ENCODE peak calls at places on chromosome 9, in four cellular contexts. E is activated CD8-positive, alpha-beta T cell treated with anti-CD3 and anti-CD28 coated beads for 36 hours; S is WTC11; X is Peyer's patch. Q is an unnamed sample.

GRCh38 chr9:99307846-99308245 is 85.8 kb downstream of the SEC61B start:
- DNase-seq in E (no peak), S (no peak), X (no peak), Q (no peak)

GRCh38 chr9:106718996-106719395 is 144.0 kb upstream of the ZNF462 start:
- DNase-seq in E (no peak), S (no peak), X (no peak), Q (no peak)

GRCh38 chr9:4936823-4937222 is 48.2 kb upstream of the JAK2 start:
- DNase-seq in E (peak; percentile 45), S (no peak), X (no peak), Q (no peak)

GRCh38 chr9:100589582-100589981 is 11.7 kb downstream of the CAVIN4 start:
- DNase-seq in E (no peak), S (no peak), X (no peak), Q (no peak)

GRCh38 chr9:81562221-81563019 is 126.9 kb downstream of the TLE1 start:
- DNase-seq in E (no peak), S (no peak), X (no peak), Q (no peak)

GRCh38 chr9:114240647-114241558 is 82.0 kb upstream of the ORM1 start:
- DNase-seq in E (no peak), S (no peak), X (no peak), Q (no peak)

GRCh38 chr9:38380230-38380871 is 12.2 kb upstream of the ALDH1B1 start:
- DNase-seq in E (no peak), S (no peak), X (no peak), Q (no peak)

GRCh38 chr9:137295313-137296213 is 6.5 kb downstream of the NRARP start:
- DNase-seq in E (peak; percentile 59), S (peak; percentile 71), X (peak; percentile 80), Q (no peak)

GRCh38 chr9:133791735-133792649 is 53.8 kb upstream of the SARDH start:
- DNase-seq in E (no peak), S (no peak), X (no peak), Q (no peak)

GRCh38 chr9:123835821-123836220 is 94.1 kb downstream of the DENND1A start:
- DNase-seq in E (no peak), S (no peak), X (no peak), Q (no peak)

GRCh38 chr9:125021069-125021468 is 80.2 kb upstream of the GOLGA1 start:
- DNase-seq in E (no peak), S (no peak), X (no peak), Q (no peak)

DNA sequence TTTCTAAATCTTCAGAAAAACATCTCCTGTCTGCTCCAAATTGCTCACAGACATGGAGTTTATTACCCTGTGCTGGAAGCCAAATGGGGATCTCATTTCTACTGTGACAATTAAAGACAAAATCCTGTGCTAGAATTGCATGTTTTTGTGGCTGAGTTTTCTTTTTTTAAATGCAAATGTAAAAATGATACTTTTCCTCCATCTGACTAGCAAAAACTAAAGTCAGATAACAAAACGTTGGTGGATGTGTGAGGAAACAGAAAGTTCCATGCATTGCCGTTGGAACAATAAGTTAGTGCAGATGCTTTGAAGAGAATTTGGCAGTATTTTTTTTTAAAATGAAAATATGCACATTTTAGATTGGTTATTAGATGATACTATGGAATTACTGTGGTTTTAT is 93.4 kb downstream of the GNA14 start:
- DNase-seq in E (no peak), S (no peak), X (no peak), Q (no peak)
- TF ChIP-seq CTCF in E (no peak), S (no peak), X (no peak), Q (no peak)

DNA sequence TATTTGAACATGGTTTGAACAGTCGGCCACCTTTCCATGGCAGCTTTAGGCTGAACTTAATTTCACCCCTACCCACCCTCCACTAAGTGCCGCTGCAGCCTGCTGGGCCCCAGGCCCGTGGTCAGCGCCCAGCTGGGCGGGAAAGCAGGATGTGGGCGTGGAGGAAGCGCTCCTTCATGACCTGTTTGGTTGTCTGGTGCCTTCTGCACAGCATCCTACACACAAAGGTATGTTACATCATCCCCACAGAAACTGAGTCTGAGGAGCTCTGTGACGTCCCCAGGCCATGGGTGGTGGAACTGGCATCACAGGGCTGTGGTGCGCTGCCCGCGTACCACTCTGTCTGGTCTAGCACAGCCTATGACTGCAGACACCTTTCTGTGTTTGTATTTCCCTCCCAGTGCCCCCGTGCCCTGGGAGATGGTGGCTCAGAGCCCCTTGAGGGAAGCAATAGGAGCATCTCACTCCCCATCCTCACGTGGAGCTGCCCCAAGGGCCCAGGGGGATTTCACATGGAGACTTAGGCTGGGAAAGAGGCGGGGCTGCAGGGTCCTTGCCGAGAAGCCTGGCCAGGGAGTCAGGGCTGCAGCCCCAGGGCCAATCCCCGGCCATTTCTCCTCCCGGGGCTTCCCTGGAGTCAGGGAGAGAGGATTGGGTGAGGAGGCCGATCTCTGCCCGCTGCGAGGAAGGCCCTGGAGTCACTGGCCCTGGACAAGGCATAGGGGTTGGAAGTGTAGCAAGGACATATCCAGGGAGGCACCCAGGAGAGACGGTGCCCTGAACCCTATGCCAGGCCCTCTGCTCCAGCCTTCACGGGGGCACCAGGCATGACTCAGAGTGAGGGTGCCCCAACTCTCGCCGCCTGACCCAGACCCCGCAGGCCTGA is 37.5 kb upstream of the SUSD3 start:
- DNase-seq in E (peak; percentile 79), S (no peak), X (peak; percentile 44), Q (no peak)
- TF ChIP-seq CTCF in E (no peak), S (no peak), X (no peak), Q (no peak)

GRCh38 chr9:95757026-95757425 is 118.5 kb upstream of the ERCC6L2 start:
- DNase-seq in E (no peak), S (no peak), X (no peak), Q (no peak)

GRCh38 chr9:95755421-95755730 is 120.1 kb upstream of the ERCC6L2 start:
- DNase-seq in E (no peak), S (no peak), X (no peak), Q (no peak)

GRCh38 chr9:95753762-95754465 is 121.6 kb upstream of the ERCC6L2 start:
- DNase-seq in E (no peak), S (no peak), X (no peak), Q (no peak)

GRCh38 chr9:95756101-95756500 is 119.4 kb upstream of the ERCC6L2 start:
- DNase-seq in E (no peak), S (no peak), X (no peak), Q (no peak)

GRCh38 chr9:95754533-95755420 is 120.7 kb upstream of the ERCC6L2 start:
- DNase-seq in E (no peak), S (peak; percentile 77), X (no peak), Q (no peak)
- TF ChIP-seq CTCF in E (no peak), S (no peak), X (no peak), Q (no peak)

GRCh38 chr9:104300125-104300524 is 203.9 kb upstream of the OR13F1 start:
- DNase-seq in E (no peak), S (no peak), X (no peak), Q (no peak)
- TF ChIP-seq CTCF in E (no peak), S (no peak), X (no peak), Q (no peak)

GRCh38 chr9:13033959-13034695 is 245.4 kb downstream of the MPDZ start:
- DNase-seq in E (peak; percentile 30), S (peak; percentile 74), X (peak; percentile 48), Q (no peak)
- TF ChIP-seq CTCF in E (no peak), S (peak; percentile 65), X (no peak), Q (no peak)

DNA sequence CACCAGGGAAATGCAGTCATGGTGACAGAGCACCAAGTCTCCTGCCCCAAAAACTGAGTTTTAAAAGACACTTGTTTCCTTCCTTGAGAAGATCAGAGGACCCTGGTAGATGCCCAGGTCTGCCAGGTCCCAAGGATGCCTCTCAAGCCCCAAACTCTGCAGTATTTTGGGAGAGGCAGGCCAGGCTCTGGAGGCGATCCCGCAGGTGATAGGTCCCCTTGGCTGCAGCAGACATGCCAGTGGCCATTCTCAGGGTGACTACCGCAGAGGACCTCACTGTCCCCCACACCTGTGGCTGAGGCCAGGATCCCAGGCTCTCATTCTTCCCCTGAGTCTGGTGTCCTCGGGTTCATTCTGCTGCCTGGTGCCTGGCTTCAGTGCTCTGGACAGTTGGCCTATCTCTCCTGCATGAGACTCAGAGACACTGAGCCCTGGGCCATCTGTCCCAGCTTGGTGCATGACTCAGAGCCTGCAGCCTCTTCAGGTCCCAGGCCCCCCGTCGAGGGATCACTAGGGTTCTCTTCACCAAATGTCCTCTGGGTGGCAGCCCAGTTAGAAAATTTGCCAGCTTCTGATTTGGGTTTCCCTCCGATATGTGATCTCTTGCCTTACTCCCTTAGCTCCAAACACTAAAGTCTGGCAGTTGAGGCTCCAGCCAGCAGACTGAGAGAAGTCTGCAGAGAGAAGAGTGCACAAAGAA is 59.7 kb upstream of the GARNL3 start:
- DNase-seq in E (peak; percentile 30), S (no peak), X (peak; percentile 39), Q (no peak)
- TF ChIP-seq CTCF in E (no peak), S (no peak), X (no peak), Q (no peak)

GRCh38 chr9:110140276-110140675 is 67.7 kb downstream of the C9orf152 start:
- DNase-seq in E (no peak), S (no peak), X (no peak), Q (no peak)
- TF ChIP-seq CTCF in E (no peak), S (no peak), X (no peak), Q (no peak)

DNA sequence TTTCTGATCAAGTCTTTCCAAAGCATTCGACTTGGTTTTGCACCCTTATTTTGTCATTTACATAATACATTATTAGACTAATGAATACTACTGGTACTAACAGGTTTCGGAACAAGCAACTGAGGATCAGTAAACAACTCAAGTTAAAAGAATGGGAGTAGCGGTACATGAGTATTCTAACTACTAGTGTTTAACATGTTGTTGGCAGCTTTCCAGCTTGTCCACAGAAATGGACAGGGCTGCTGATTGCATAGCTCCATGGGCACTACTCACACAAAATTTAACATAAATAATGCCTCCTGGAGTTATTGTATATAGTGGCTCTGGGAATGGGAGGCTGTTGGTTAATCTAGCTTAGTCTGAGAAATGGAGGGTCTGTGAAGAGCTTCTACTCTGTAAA is 6.7 kb downstream of the NCBP1 start:
- DNase-seq in E (no peak), S (no peak), X (no peak), Q (no peak)
- TF ChIP-seq CTCF in E (no peak), S (no peak), X (no peak), Q (no peak)

Q was measured in CD14-positive monocyte.